ENCODE peak calls at places on chromosome 18, in ten cellular contexts. O is transverse colon, C is K562, L is suprapubic skin, V is stomach, K is spleen, S is sigmoid colon, H is endothelial cell of umbilical vein, J is GM23338, M is esophagus muscularis mucosa. D is an unnamed sample.

GRCh38 chr18:66111018-66111417 is 360.2 kb downstream of the CDH7 start:
- DNase-seq in H (no peak), K (no peak), M (no peak), O (no peak), C (no peak), V (no peak), S (no peak), J (no peak), L (no peak), D (no peak)

GRCh38 chr18:69659142-69659651 is 258.5 kb downstream of the DOK6 start:
- DNase-seq in K (no peak), H (no peak), S (no peak), J (no peak), V (no peak), C (no peak), O (no peak), L (no peak), M (no peak), D (no peak)

GRCh38 chr18:48928787-48929186 is 22.0 kb downstream of the SMAD7 start:
- DNase-seq in H (peak; percentile 83), V (peak; percentile 75), O (peak; percentile 86), S (no peak), L (no peak), M (no peak), C (no peak), K (peak; percentile 96), J (no peak), D (peak; percentile 94)

GRCh38 chr18:60358516-60358915 is 14.1 kb downstream of the MC4R start:
- DNase-seq in V (no peak), S (no peak), J (no peak), M (no peak), K (no peak), H (no peak), L (no peak), C (no peak), O (no peak), D (no peak)

GRCh38 chr18:44509048-44509447 is 171.6 kb upstream of the SETBP1 start:
- DNase-seq in M (no peak), S (no peak), K (no peak), H (no peak), L (no peak), O (no peak), V (no peak), C (no peak), J (no peak), D (no peak)

GRCh38 chr18:12811191-12811950 is 72.7 kb downstream of the PTPN2 start:
- DNase-seq in L (no peak), H (no peak), V (no peak), S (no peak), C (no peak), M (no peak), J (no peak), O (no peak), K (no peak), D (no peak)

GRCh38 chr18:33577688-33578370 is at the start of gene ASXL3:
- DNase-seq in S (peak; percentile 80), O (peak; percentile 57), J (peak; percentile 67), V (peak; percentile 64), M (no peak), H (peak; percentile 45), L (no peak), C (no peak), K (peak; percentile 64), D (no peak)

GRCh38 chr18:45588831-45589558 is 26.3 kb upstream of the SLC14A2 start:
- DNase-seq in K (no peak), V (no peak), H (no peak), J (no peak), C (no peak), L (no peak), S (no peak), M (no peak), O (no peak), D (no peak)

GRCh38 chr18:9848170-9848854 is 37.5 kb upstream of the TXNDC2 start:
- DNase-seq in J (no peak), V (no peak), C (no peak), H (no peak), S (no peak), M (no peak), K (no peak), L (no peak), O (no peak), D (no peak)

GRCh38 chr18:9850297-9850696 is 35.5 kb upstream of the TXNDC2 start:
- DNase-seq in H (no peak), L (no peak), O (no peak), V (no peak), C (no peak), J (no peak), K (no peak), S (no peak), M (no peak), D (no peak)

GRCh38 chr18:9849407-9849961 is 36.3 kb upstream of the TXNDC2 start:
- DNase-seq in H (no peak), C (peak; percentile 79), M (no peak), L (no peak), J (no peak), K (peak; percentile 86), S (peak; percentile 82), O (peak; percentile 50), V (peak; percentile 77), D (no peak)

GRCh38 chr18:9852266-9853081 is 33.3 kb upstream of the TXNDC2 start:
- DNase-seq in V (no peak), S (no peak), O (no peak), H (no peak), J (no peak), K (no peak), L (no peak), M (no peak), C (no peak), D (no peak)

GRCh38 chr18:9851511-9851910 is 34.3 kb upstream of the TXNDC2 start:
- DNase-seq in S (no peak), C (no peak), K (peak; percentile 81), J (no peak), L (no peak), M (no peak), O (no peak), V (no peak), H (no peak), D (peak; percentile 65)
- TF ChIP-seq POLR2AphosphoS5 in S (peak; percentile 41), C (no peak), K (no peak), J (no peak), L (no peak), M (no peak), O (no peak), V (no peak), H (no peak), D (no peak)

DNA sequence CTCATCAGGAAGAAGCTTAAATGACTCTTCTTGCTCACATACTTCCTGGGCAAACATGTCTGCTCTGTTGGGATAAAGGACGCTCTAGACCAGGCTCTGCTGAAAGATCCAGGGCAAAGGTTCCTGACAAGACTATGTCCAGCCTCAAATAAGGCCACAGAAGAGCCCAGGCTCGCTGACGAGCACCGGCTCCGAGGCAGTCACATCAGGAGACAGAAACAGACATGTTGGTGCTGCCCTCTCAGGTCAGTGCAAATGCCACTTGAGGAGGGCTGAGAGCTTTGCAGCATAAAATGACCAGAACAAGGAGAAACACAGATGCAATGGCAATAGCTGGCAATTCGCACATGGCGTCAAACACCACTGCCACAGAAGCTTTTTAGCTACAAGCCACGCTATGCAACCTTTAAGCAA is 205.7 kb downstream of the TGIF1 start:
- DNase-seq in L (no peak), O (no peak), M (no peak), J (no peak), H (no peak), K (no peak), S (no peak), V (no peak), C (no peak), D (no peak)
- H3K4me1 ChIP-seq in L (peaks cover 9% of the 10 kb centered on the region), O (peaks cover 15% of the 10 kb centered on the region), M (no peaks in the 10 kb centered on the region), J (peaks cover 19% of the 10 kb centered on the region), H (peaks cover 28% of the 10 kb centered on the region), K (no peaks in the 10 kb centered on the region), S (peaks cover 8% of the 10 kb centered on the region), V (no peaks in the 10 kb centered on the region), C (peaks cover 57% of the 10 kb centered on the region), D (peaks cover 6% of the 10 kb centered on the region)

DNA sequence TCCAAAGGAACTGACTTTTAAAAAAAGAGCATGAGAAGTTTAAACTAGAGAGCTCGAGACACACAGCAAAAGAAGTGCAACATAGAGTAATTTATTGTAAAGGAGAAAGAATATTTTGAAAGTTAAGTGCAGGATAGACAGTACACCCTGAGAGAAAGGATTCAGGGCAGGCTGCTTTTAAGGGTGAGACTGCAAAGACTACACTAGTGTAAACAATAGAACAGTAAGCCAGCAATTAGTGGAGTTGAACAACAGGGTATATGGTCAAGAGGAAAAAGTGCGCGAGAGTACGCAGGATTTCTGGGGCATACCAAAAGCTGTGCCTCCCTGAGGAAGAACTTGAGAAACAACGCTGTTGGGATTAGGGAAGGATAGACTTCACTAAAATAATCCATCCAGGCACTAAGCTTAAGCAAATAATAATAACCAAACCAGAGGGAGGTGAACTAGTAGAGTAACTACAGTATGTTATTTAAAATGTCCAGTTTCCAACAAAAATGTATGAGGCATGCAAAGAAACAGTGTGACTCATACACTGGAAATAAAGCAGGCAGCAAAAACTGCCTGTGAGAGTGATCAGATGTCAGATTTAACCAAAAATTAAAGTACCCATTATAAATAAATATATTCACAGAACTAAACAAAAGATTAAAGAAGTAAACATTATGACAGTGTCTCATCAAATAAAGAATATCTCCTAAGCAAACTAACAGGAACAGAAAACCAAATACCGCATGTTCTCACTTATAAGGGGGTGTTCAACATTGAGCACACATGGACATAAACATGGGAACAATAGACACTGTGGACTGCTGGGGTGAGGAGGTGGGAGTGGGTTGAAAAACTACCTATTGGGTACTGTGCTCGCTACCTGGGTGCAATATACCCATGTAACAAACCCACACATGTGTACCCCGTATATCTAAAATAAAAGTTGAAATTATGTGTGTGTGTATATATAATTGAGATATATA is 40.5 kb upstream of the EMILIN2 start:
- DNase-seq in M (no peak), J (no peak), H (peak; percentile 18), S (no peak), L (no peak), V (no peak), K (no peak), O (no peak), C (no peak), D (no peak)
- TF ChIP-seq POLR2AphosphoS5 in M (no peak), J (no peak), H (no peak), S (no peak), L (no peak), V (no peak), K (no peak), O (no peak), C (no peak), D (no peak)

GRCh38 chr18:35605686-35606417 is 24.3 kb downstream of the GALNT1 start:
- DNase-seq in L (no peak), S (no peak), C (no peak), O (no peak), J (no peak), V (no peak), M (no peak), H (peak; percentile 85), K (no peak), D (no peak)

GRCh38 chr18:35610089-35610488 is 28.5 kb downstream of the GALNT1 start:
- DNase-seq in M (no peak), V (no peak), C (no peak), H (no peak), S (no peak), O (peak; percentile 38), K (no peak), L (no peak), J (peak; percentile 34), D (no peak)

GRCh38 chr18:35609236-35609635 is 27.7 kb downstream of the GALNT1 start:
- DNase-seq in L (no peak), J (no peak), H (no peak), M (no peak), O (no peak), S (no peak), V (no peak), C (no peak), K (no peak), D (no peak)

GRCh38 chr18:35611518-35611917 is 30.0 kb downstream of the GALNT1 start:
- DNase-seq in J (no peak), C (no peak), M (no peak), K (no peak), S (no peak), H (peak; percentile 50), L (no peak), O (no peak), V (no peak), D (no peak)

GRCh38 chr18:35610724-35611123 is 29.2 kb downstream of the GALNT1 start:
- DNase-seq in V (no peak), S (no peak), J (no peak), H (no peak), L (no peak), M (no peak), C (no peak), K (no peak), O (no peak), D (no peak)
- H3K4me1 ChIP-seq in V (peaks cover 44% of the 10 kb centered on the region), S (peaks cover 28% of the 10 kb centered on the region), J (peaks cover 16% of the 10 kb centered on the region), H (peaks cover 49% of the 10 kb centered on the region), L (peaks cover 23% of the 10 kb centered on the region), M (peaks cover 49% of the 10 kb centered on the region), C (no peaks in the 10 kb centered on the region), K (peaks cover 1% of the 10 kb centered on the region), O (peaks cover 7% of the 10 kb centered on the region), D (peaks cover 5% of the 10 kb centered on the region)

D was measured in upper lobe of left lung.